ENCODE peak calls at places on chromosomes 3 and 15, in seven cellular contexts. A, X, G, Y, H, F and E are unnamed samples.

GRCh38 chr3:67459796-67460195 is 194.6 kb downstream of the SUCLG2 start:
- DNase-seq in A (no peak), X (no peak), G (no peak), Y (no peak), H (no peak), F (no peak), E (no peak)

GRCh38 chr15:36432162-36432561 is 147.3 kb upstream of the CDIN1 start:
- DNase-seq in A (peak), X (no peak), G (no peak), Y (no peak), H (no peak), F (peak), E (no peak)

GRCh38 chr15:90419202-90419601 is 31.2 kb downstream of the IQGAP1 start:
- DNase-seq in A (no peak), X (no peak), G (no peak), Y (no peak), H (no peak), F (no peak), E (peak)

GRCh38 chr3:104628185-104628789 is 738.4 kb upstream of the ALCAM start:
- DNase-seq in A (peak), X (no peak), G (no peak), Y (no peak), H (no peak), F (peak), E (peak)

GRCh38 chr3:177813322-177813721 is 616.0 kb upstream of the TBL1XR1 start:
- DNase-seq in A (no peak), X (no peak), G (no peak), Y (no peak), H (peak), F (no peak), E (peak)

GRCh38 chr3:179068779-179069530 is 2.7 kb downstream of the ZMAT3 start:
- DNase-seq in A (no peak), X (no peak), G (no peak), Y (no peak), H (no peak), F (no peak), E (peak)

GRCh38 chr3:43786102-43786952 is 95.6 kb downstream of the ABHD5 start:
- DNase-seq in A (no peak), X (no peak), G (no peak), Y (no peak), H (no peak), F (no peak), E (no peak)

GRCh38 chr15:99509686-99510461 is 55.9 kb upstream of the MEF2A start:
- DNase-seq in A (no peak), X (no peak), G (no peak), Y (no peak), H (no peak), F (no peak), E (no peak)

GRCh38 chr3:59605318-59605717 is 555.5 kb upstream of the CFAP20DC start:
- DNase-seq in A (no peak), X (no peak), G (no peak), Y (no peak), H (peak), F (no peak), E (no peak)

GRCh38 chr3:124886168-124887051 is 755 bp downstream of the ITGB5 start:
- DNase-seq in A (peak), X (peak), G (no peak), Y (no peak), H (peak), F (peak), E (peak)
- TF ChIP-seq CTCF in A (no peak), X (no peak), G (no peak), Y (no peak), H (no peak), F (peak), E (no peak)

GRCh38 chr3:151290673-151291072 is 12.3 kb upstream of the P2RY14 start:
- DNase-seq in A (no peak), X (no peak), G (no peak), Y (no peak), H (no peak), F (peak), E (peak)
- TF ChIP-seq CTCF in A (peak), X (peak), G (peak), Y (peak), H (no peak), F (peak), E (peak)

GRCh38 chr3:4720316-4721075 is 227.3 kb downstream of the ITPR1 start:
- DNase-seq in A (peak), X (peak), G (no peak), Y (no peak), H (peak), F (peak), E (peak)
- TF ChIP-seq CTCF in A (peak), X (peak), G (peak), Y (peak), H (no peak), F (peak), E (peak)

DNA sequence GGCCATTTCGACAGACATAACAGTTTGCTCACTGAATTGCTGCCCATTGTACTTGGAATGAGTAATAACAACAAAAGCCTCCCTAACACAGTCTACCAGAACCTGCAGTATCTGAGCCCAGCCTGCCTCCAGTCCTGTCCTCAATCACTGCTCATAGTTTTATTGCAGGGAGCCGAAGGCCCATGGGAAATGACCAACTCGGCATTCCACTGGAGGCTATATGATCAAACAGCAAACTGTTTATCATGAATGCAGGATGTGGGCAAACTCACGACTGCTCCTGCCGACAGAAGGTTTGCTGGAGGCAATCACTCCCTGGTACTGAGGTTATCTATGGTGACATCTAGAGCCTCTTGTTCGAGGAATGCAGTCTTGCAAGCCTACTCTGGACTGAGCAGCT is 46.3 kb downstream of the LSM3 start:
- DNase-seq in A (peak), X (no peak), G (no peak), Y (no peak), H (no peak), F (peak), E (no peak)
- TF ChIP-seq CTCF in A (no peak), X (no peak), G (no peak), Y (no peak), H (no peak), F (no peak), E (no peak)

GRCh38 chr15:40941528-40942336 is 11.5 kb upstream of the CHAC1 start:
- DNase-seq in A (peak), X (peak), G (no peak), Y (no peak), H (peak), F (peak), E (peak)
- TF ChIP-seq CTCF in A (peak), X (peak), G (peak), Y (peak), H (peak), F (peak), E (peak)

DNA sequence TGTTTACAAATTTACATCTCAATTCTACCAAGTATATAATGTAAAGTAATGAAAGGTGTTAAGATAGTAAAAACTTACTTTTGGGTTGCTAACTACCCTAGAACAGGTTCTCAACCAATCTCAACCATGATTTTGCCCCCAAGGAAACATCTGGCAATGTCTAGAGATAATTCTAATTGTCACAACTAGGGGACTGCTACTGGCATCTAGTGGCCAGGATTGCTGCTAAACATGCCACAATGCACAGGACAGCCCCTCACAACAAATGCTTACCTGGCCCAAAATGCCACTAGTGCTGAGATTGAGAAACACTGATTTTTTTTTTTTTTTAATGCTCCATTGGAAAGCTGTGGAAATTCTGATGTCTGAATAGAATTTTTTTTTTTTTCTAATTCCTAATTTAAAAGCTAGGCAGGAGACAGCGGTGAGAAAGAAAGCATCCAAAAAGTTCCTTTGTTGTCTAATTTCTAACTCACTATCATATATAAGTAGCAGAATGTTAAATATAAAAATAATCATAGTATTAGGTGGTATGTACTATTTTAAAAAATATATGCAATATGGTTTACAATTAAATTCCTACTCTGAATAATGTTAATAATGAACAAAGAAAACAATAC is 81.5 kb downstream of the TJP1 start:
- DNase-seq in A (no peak), X (no peak), G (no peak), Y (no peak), H (no peak), F (no peak), E (no peak)
- TF ChIP-seq CTCF in A (peak), X (no peak), G (peak), Y (peak), H (no peak), F (peak), E (no peak)

GRCh38 chr3:112569265-112569664 is 7.4 kb downstream of the SLC35A5 start:
- DNase-seq in A (no peak), X (no peak), G (no peak), Y (no peak), H (no peak), F (no peak), E (no peak)
- TF ChIP-seq CTCF in A (no peak), X (no peak), G (no peak), Y (no peak), H (no peak), F (no peak), E (no peak)

GRCh38 chr3:7543294-7543693 is 682.4 kb downstream of the GRM7 start:
- DNase-seq in A (peak), X (no peak), G (no peak), Y (no peak), H (no peak), F (no peak), E (no peak)

GRCh38 chr3:7547826-7548225 is 686.9 kb downstream of the GRM7 start:
- DNase-seq in A (no peak), X (no peak), G (no peak), Y (no peak), H (no peak), F (no peak), E (no peak)

GRCh38 chr3:7545334-7545733 is 684.4 kb downstream of the GRM7 start:
- DNase-seq in A (no peak), X (no peak), G (no peak), Y (no peak), H (no peak), F (no peak), E (no peak)

GRCh38 chr3:7546219-7546618 is 685.3 kb downstream of the GRM7 start:
- DNase-seq in A (peak), X (no peak), G (no peak), Y (no peak), H (peak), F (no peak), E (peak)
- TF ChIP-seq CTCF in A (peak), X (peak), G (no peak), Y (no peak), H (no peak), F (no peak), E (peak)

DNA sequence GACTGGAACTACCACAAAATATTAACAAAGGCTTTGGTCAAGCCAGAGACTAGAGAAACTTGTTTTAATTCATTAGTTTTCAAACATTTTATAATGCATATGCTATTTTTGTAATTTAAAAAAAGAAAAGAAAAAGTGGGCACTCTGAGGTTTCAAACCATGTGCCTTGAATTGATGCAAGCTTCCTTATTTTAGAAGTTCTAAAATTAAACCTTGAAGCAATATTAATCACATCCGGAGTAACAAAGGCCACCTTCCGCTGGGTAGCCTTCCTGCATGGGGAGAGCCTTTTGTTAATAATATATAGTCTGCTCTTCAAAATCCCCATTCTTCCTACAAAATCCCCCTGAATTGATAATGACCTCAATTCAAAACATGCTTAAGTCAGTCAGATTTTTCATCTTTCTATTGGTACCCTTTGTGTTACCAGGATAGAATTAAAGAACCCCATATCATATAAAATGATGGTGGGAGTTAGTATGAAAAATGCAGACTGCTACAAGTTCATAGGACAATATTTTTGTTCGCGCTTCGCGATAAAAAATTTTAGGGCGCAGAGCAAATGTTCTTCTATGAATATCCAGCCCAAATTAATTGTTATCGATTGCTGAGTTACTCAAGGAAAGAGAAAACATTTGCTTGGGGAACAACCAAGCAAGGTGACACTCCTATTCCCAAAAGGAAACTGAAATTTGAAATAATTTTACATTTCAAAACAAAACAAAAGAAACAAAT is 30.6 kb downstream of the LDHAL6B start:
- DNase-seq in A (no peak), X (no peak), G (no peak), Y (peak), H (no peak), F (no peak), E (no peak)
- TF ChIP-seq CTCF in A (no peak), X (no peak), G (no peak), Y (no peak), H (no peak), F (no peak), E (no peak)

GRCh38 chr3:127289646-127290575 is 2.1 kb upstream of the PRR20G start:
- DNase-seq in A (peak), X (no peak), G (no peak), Y (no peak), H (no peak), F (peak), E (no peak)

GRCh38 chr3:127288343-127288742 is 497 bp upstream of the PRR20G start:
- DNase-seq in A (no peak), X (no peak), G (no peak), Y (no peak), H (no peak), F (no peak), E (no peak)

GRCh38 chr3:127286571-127287140 is 1.2 kb downstream of the PRR20G start:
- DNase-seq in A (peak), X (no peak), G (no peak), Y (no peak), H (no peak), F (no peak), E (peak)

GRCh38 chr3:127288921-127289645 is 1.2 kb upstream of the PRR20G start:
- DNase-seq in A (no peak), X (no peak), G (no peak), Y (no peak), H (no peak), F (no peak), E (no peak)

GRCh38 chr3:127287840-127288239 is at the start of gene PRR20G:
- DNase-seq in A (no peak), X (no peak), G (no peak), Y (no peak), H (no peak), F (no peak), E (no peak)
- TF ChIP-seq CTCF in A (no peak), X (no peak), G (peak), Y (no peak), H (no peak), F (no peak), E (no peak)